ENCODE peak calls at places on chromosomes 13 and 19, in ten cellular contexts. U is adrenal gland, R is stomach, C is heart left ventricle, L is ovary, I is transverse colon, W is lower leg skin, O is A549, F is esophagus squamous epithelium, A is IMR-90. E is an unnamed sample.

GRCh38 chr13:113029061-113029445 is 60.0 kb downstream of the MCF2L start:
- DNase-seq in U (no peak), R (no peak), C (no peak), L (no peak), I (no peak), W (no peak), O (no peak), F (no peak), A (no peak), E (no peak)

GRCh38 chr13:101415358-101416174 is 742 bp downstream of the NALCN start:
- DNase-seq in U (no peak), R (no peak), C (no peak), L (no peak), I (no peak), W (no peak), O (peak), F (no peak), A (no peak), E (no peak)

GRCh38 chr19:35117791-35118190 is 2.2 kb downstream of the FXYD3 start:
- DNase-seq in U (no peak), R (peak), C (no peak), L (no peak), I (peak), W (no peak), O (no peak), F (no peak), A (no peak), E (no peak)

GRCh38 chr13:28049215-28049614 is 51.2 kb downstream of the FLT3 start:
- DNase-seq in U (no peak), R (no peak), C (no peak), L (no peak), I (no peak), W (no peak), O (no peak), F (no peak), A (no peak), E (no peak)

GRCh38 chr13:111345682-111346081 is 25.2 kb downstream of the TEX29 start:
- DNase-seq in U (no peak), R (no peak), C (no peak), L (no peak), I (no peak), W (peak), O (no peak), F (no peak), A (no peak), E (no peak)

GRCh38 chr13:99847318-99847750 is 124.2 kb downstream of the ZIC5 start:
- DNase-seq in U (no peak), R (no peak), C (no peak), L (no peak), I (no peak), W (no peak), O (no peak), F (no peak), A (no peak), E (no peak)

GRCh38 chr19:6020166-6020967 is 42.4 kb upstream of the RANBP3 start:
- DNase-seq in U (no peak), R (peak), C (no peak), L (no peak), I (no peak), W (no peak), O (no peak), F (no peak), A (no peak), E (peak)

GRCh38 chr13:48590141-48590863 is 57.4 kb upstream of the RCBTB2 start:
- DNase-seq in U (no peak), R (no peak), C (no peak), L (no peak), I (no peak), W (no peak), O (no peak), F (no peak), A (no peak), E (no peak)

GRCh38 chr19:6588508-6589345 is 2.2 kb downstream of the CD70 start:
- DNase-seq in U (no peak), R (no peak), C (no peak), L (no peak), I (no peak), W (no peak), O (no peak), F (no peak), A (no peak), E (no peak)

GRCh38 chr19:3154957-3155736 is 19.3 kb downstream of the GNA15 start:
- DNase-seq in U (peak), R (peak), C (peak), L (no peak), I (peak), W (peak), O (peak), F (peak), A (peak), E (peak)

GRCh38 chr13:113410472-113411201 is 42.7 kb downstream of the ADPRHL1 start:
- DNase-seq in U (no peak), R (no peak), C (peak), L (no peak), I (peak), W (no peak), O (peak), F (no peak), A (peak), E (no peak)

GRCh38 chr19:51131780-51132680 is 7.3 kb downstream of the SIGLEC9 start:
- DNase-seq in U (no peak), R (peak), C (peak), L (peak), I (peak), W (no peak), O (peak), F (no peak), A (peak), E (no peak)

GRCh38 chr19:5093297-5093858 is 124.5 kb downstream of the KDM4B start:
- DNase-seq in U (peak), R (peak), C (peak), L (peak), I (no peak), W (no peak), O (no peak), F (no peak), A (no peak), E (peak)

GRCh38 chr13:93957371-93957770 is 522.1 kb downstream of the DCT start:
- DNase-seq in U (no peak), R (no peak), C (no peak), L (no peak), I (no peak), W (no peak), O (no peak), F (no peak), A (no peak), E (no peak)

GRCh38 chr13:58882556-58882955 is 1251.0 kb downstream of the PCDH17 start:
- DNase-seq in U (no peak), R (no peak), C (no peak), L (no peak), I (no peak), W (no peak), O (no peak), F (no peak), A (no peak), E (no peak)

GRCh38 chr13:100298116-100298681 is 209.3 kb downstream of the PCCA start:
- DNase-seq in U (no peak), R (no peak), C (no peak), L (no peak), I (no peak), W (no peak), O (no peak), F (no peak), A (no peak), E (no peak)

GRCh38 chr13:81171065-81171647 is 830.2 kb upstream of the SPRY2 start:
- DNase-seq in U (no peak), R (no peak), C (no peak), L (no peak), I (no peak), W (no peak), O (peak), F (no peak), A (no peak), E (no peak)

GRCh38 chr13:36872621-36873020 is 47.4 kb downstream of the SMAD9 start:
- DNase-seq in U (no peak), R (no peak), C (peak), L (no peak), I (peak), W (no peak), O (no peak), F (no peak), A (no peak), E (no peak)

GRCh38 chr19:872266-872951 is 12.9 kb downstream of the CFD start:
- DNase-seq in U (no peak), R (peak), C (peak), L (peak), I (peak), W (peak), O (peak), F (peak), A (peak), E (no peak)

GRCh38 chr19:45931055-45931454 is 16.5 kb upstream of the NANOS2 start:
- DNase-seq in U (no peak), R (no peak), C (no peak), L (no peak), I (no peak), W (no peak), O (no peak), F (no peak), A (no peak), E (no peak)

GRCh38 chr13:28355822-28356371 is 139.0 kb downstream of the FLT1 start:
- DNase-seq in U (no peak), R (no peak), C (no peak), L (no peak), I (no peak), W (no peak), O (no peak), F (no peak), A (peak), E (no peak)

GRCh38 chr19:53157601-53158000 is 1.3 kb downstream of the ZNF347 start:
- DNase-seq in U (peak), R (no peak), C (peak), L (no peak), I (no peak), W (no peak), O (no peak), F (no peak), A (peak), E (no peak)

GRCh38 chr19:29630661-29631060 is 24.6 kb downstream of the POP4 start:
- DNase-seq in U (no peak), R (no peak), C (no peak), L (no peak), I (no peak), W (peak), O (no peak), F (no peak), A (no peak), E (no peak)
- H3K4me3 ChIP-seq in U (no peak), R (no peak), C (no peak), L (no peak), I (no peak), W (no peak), O (no peak), F (no peak), A (no peak), E (no peak)

GRCh38 chr19:44131955-44132354 is 9.4 kb upstream of the ZNF234 start:
- DNase-seq in U (no peak), R (no peak), C (no peak), L (no peak), I (no peak), W (no peak), O (no peak), F (no peak), A (no peak), E (no peak)
- TF ChIP-seq POLR2A in U (no peak), R (no peak), C (no peak), L (no peak), I (no peak), W (no peak), O (no peak), F (no peak), A (no peak), E (no peak)

GRCh38 chr19:33904681-33905080 is 108.0 kb downstream of the KCTD15 start:
- DNase-seq in U (no peak), R (no peak), C (peak), L (peak), I (no peak), W (no peak), O (peak), F (no peak), A (no peak), E (peak)

GRCh38 chr19:33903489-33903850 is 106.8 kb downstream of the KCTD15 start:
- DNase-seq in U (no peak), R (no peak), C (no peak), L (no peak), I (no peak), W (no peak), O (no peak), F (no peak), A (no peak), E (peak)

GRCh38 chr19:33900817-33901216 is 104.1 kb downstream of the KCTD15 start:
- DNase-seq in U (no peak), R (no peak), C (no peak), L (no peak), I (no peak), W (no peak), O (no peak), F (no peak), A (no peak), E (peak)

GRCh38 chr19:33902395-33902794 is 105.7 kb downstream of the KCTD15 start:
- DNase-seq in U (no peak), R (no peak), C (no peak), L (no peak), I (no peak), W (no peak), O (no peak), F (no peak), A (no peak), E (no peak)

DNA sequence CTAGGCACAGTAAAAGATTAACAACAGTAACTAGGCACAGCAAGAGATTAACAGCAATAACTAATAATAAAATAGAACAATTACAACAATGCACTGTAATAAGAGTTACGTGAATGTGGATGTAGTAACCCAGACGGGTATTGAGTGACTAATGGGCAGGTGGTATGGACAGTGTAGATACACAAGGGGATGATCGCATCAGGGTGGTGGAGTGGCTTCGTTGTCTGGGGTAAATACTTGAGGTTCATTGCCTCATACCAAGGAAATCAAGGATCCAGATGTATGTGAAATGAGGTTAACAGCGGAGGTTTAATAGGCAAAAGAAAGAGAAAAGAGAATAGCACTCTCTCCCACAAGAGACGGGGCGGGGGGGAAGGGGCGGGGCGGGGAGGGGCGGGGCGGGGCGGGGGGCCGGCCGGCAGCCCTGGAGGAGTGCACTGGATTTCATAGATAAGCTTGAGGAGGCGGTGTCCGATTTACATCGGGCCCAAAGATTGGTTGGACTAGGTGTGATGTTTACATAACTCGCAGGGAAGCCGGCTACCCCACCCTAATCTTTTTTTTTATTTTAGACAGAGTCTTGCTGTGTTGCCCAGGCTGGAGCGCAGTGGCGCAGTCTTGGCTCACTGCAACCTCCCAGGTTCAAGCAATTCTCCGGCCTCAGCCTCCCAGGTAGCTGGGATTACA is 106.3 kb downstream of the KCTD15 start:
- DNase-seq in U (no peak), R (no peak), C (no peak), L (no peak), I (no peak), W (no peak), O (peak), F (no peak), A (no peak), E (peak)
- H3K4me3 ChIP-seq in U (no peak), R (no peak), C (no peak), L (no peak), I (no peak), W (no peak), O (no peak), F (no peak), A (no peak), E (no peak)

GRCh38 chr19:42132030-42132628 is at the start of gene POU2F2:
- DNase-seq in U (peak), R (peak), C (no peak), L (no peak), I (peak), W (peak), O (no peak), F (no peak), A (no peak), E (no peak)

GRCh38 chr19:42130254-42130573 is 2.0 kb downstream of the POU2F2 start:
- DNase-seq in U (no peak), R (no peak), C (no peak), L (no peak), I (no peak), W (no peak), O (no peak), F (no peak), A (no peak), E (no peak)

GRCh38 chr19:42134671-42135070 is 2.4 kb upstream of the POU2F2 start:
- DNase-seq in U (no peak), R (no peak), C (no peak), L (no peak), I (no peak), W (no peak), O (no peak), F (no peak), A (no peak), E (no peak)

GRCh38 chr19:42131149-42132029 is 857 bp downstream of the POU2F2 start:
- DNase-seq in U (no peak), R (no peak), C (no peak), L (no peak), I (no peak), W (no peak), O (no peak), F (no peak), A (no peak), E (no peak)

DNA sequence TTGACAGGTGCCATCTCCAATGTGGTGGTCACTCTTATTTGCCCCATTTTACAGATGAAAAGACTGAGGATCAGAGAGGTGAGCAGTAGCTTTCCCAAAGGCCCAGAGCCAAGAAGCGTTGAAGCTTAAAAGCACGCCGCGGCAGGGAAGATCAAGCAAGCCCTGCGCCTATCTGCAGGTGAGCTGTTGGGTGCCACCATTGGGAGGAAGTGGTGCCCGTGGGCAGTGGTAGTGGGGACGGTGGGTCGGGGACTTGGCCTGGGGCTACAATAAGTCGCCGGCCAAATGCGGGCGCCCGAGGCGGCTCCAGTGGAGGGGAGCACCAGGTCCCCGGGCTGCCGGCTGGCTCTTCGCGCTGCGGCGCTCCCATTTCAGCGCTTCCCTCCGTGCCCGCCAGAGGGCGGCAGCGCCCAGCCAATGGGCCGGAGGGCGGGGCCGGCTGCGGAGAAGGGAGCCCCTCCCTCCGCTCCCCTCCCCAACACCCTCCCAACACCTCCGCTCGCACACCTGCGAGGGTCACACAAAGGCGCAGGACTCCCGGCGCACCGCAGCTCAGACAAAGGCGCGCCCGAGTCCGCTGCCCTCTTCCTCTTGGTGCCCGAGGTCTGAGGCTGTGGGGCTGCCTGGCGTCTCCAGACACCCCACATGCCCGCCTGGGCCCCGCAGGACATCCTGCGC is 744 bp upstream of the POU2F2 start:
- DNase-seq in U (peak), R (peak), C (peak), L (peak), I (peak), W (peak), O (peak), F (no peak), A (no peak), E (peak)
- TF ChIP-seq POLR2A in U (no peak), R (no peak), C (no peak), L (no peak), I (peak), W (no peak), O (no peak), F (peak), A (peak), E (peak)

GRCh38 chr19:49363265-49364082 is at the start of gene DKKL1:
- DNase-seq in U (peak), R (peak), C (peak), L (peak), I (peak), W (peak), O (peak), F (peak), A (peak), E (peak)
- H3K4me3 ChIP-seq in U (peak), R (peak), C (peak), L (peak), I (peak), W (no peak), O (peak), F (peak), A (peak), E (no peak)

DNA sequence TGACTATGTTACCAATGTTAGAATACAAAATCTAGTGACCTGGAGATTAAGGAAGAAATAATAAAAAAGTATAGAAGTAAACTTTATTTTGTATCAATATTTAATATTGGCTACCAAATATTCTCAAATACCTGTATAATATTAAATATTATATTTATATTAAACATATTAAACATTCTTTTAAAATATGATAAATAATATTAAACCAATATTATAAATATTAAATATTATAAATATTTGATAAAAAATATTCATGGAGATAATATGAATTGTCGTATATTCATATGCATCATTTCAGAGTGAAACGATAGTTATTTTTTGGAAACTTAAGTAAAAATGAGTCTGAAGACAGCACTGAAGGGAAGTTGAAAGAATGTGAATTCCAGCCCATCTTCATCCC is 571.2 kb upstream of the KLF12 start:
- DNase-seq in U (no peak), R (no peak), C (no peak), L (no peak), I (no peak), W (no peak), O (no peak), F (no peak), A (no peak), E (no peak)
- TF ChIP-seq POLR2A in U (no peak), R (no peak), C (no peak), L (no peak), I (no peak), W (no peak), O (no peak), F (no peak), A (no peak), E (no peak)